ENCODE peak calls at places on chromosomes 1 and 21, in eight cellular contexts. H, I, C, M, V, T, B and D are unnamed samples. For H3K9me3, the result is how much of the 10 kb centered on the place peaks cover.

GRCh38 chr1:78005755-78006154 is 1.0 kb downstream of the DNAJB4 start:
- DNase-seq in I (peak), H (peak), T (no peak), C (peak), B (no peak), M (no peak), V (no peak), D (peak)

GRCh38 chr1:39277876-39278275 is 73.4 kb downstream of the MACF1 start:
- DNase-seq in I (no peak), V (no peak), H (no peak), B (no peak), C (no peak), M (no peak), T (no peak), D (no peak)

GRCh38 chr1:201633811-201634210 is 94.9 kb downstream of the NAV1 start:
- DNase-seq in B (no peak), V (no peak), I (peak), H (no peak), T (no peak), C (no peak), M (no peak), D (no peak)

GRCh38 chr1:198472997-198473396 is 67.5 kb downstream of the ATP6V1G3 start:
- DNase-seq in M (no peak), B (no peak), T (no peak), V (no peak), I (no peak), H (no peak), C (no peak), D (no peak)

GRCh38 chr1:53573931-53574330 is 114.7 kb downstream of the DMRTB1 start:
- DNase-seq in M (peak), H (no peak), I (no peak), B (no peak), C (no peak), V (peak), T (peak), D (no peak)

GRCh38 chr1:147083919-147084272 is 88.4 kb downstream of the PRKAB2 start:
- DNase-seq in V (no peak), M (no peak), C (no peak), B (no peak), H (no peak), I (no peak), T (no peak), D (no peak)

GRCh38 chr1:86906419-86906818 is 7.5 kb downstream of the SELENOF start:
- DNase-seq in C (no peak), V (no peak), M (no peak), B (no peak), H (peak), T (no peak), I (peak), D (no peak)

GRCh38 chr1:170518965-170519364 is 13.0 kb upstream of the GORAB start:
- DNase-seq in H (peak), M (no peak), T (no peak), V (no peak), I (no peak), C (no peak), B (no peak), D (no peak)

DNA sequence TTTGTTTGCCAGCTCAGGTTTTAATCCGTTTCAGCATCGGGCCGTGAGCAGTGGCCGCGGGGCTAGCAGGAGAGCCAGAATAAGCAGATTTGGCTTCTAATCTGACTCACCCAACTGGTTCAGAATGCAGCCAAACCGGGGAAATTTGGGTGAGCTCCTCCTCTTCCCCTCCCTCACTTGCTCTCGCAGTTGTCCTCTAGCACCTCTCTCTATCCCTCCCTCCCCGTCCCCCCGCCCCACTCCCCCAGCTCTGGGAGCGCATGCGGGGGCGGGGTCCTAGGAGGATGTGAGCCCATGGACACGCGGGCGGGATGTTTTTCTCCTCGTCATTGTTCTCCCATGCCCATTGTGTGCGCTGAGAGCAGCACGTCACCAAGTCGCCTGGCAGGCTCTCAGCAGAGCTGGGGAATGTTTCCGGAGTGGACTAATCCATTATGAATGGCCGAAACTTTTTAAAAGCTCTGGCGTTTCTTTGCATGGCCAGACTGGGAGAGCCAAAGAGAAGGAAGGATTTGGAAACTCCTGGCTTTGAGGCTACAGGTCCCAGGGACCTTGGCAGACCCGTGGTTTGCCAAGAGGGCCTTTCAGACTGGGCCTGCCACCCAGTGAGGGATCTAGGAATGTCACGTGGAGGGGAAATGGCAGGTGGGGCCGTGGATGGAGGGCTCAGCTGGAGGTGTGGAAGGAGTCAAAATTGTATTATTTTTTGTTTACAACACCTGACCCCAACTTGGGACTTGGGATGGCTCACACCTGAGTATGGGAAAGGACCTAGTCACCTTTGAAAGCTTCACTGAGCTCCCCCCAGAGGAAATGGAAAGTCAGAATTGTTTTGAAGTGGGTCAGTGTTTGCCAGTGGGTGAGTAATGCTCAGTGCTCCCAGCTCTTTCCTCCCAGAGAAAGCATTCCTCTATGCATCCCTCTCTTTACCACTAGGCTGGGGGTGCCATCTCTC is 39.2 kb downstream of the CDK18 start:
- DNase-seq in T (peak), I (peak), M (peak), V (peak), C (peak), H (peak), B (peak), D (peak)
- H3K4me3 ChIP-seq in T (peak), I (peak), M (peak), V (no peak), C (no peak), H (peak), B (peak), D (peak)

GRCh38 chr21:33954395-33954794 is 38.8 kb upstream of the ATP5PO start:
- DNase-seq in C (no peak), M (no peak), B (no peak), V (no peak), H (no peak), T (no peak), I (no peak), D (no peak)

GRCh38 chr21:33950425-33951079 is 34.9 kb upstream of the ATP5PO start:
- DNase-seq in M (no peak), T (no peak), V (no peak), C (no peak), I (no peak), H (no peak), B (no peak), D (no peak)

GRCh38 chr21:33949516-33950424 is 34.2 kb upstream of the ATP5PO start:
- DNase-seq in B (no peak), V (no peak), T (no peak), H (no peak), I (no peak), C (no peak), M (no peak), D (no peak)

GRCh38 chr21:33948951-33949444 is 33.4 kb upstream of the ATP5PO start:
- DNase-seq in V (no peak), M (no peak), B (no peak), I (no peak), H (no peak), T (no peak), C (no peak), D (no peak)

DNA sequence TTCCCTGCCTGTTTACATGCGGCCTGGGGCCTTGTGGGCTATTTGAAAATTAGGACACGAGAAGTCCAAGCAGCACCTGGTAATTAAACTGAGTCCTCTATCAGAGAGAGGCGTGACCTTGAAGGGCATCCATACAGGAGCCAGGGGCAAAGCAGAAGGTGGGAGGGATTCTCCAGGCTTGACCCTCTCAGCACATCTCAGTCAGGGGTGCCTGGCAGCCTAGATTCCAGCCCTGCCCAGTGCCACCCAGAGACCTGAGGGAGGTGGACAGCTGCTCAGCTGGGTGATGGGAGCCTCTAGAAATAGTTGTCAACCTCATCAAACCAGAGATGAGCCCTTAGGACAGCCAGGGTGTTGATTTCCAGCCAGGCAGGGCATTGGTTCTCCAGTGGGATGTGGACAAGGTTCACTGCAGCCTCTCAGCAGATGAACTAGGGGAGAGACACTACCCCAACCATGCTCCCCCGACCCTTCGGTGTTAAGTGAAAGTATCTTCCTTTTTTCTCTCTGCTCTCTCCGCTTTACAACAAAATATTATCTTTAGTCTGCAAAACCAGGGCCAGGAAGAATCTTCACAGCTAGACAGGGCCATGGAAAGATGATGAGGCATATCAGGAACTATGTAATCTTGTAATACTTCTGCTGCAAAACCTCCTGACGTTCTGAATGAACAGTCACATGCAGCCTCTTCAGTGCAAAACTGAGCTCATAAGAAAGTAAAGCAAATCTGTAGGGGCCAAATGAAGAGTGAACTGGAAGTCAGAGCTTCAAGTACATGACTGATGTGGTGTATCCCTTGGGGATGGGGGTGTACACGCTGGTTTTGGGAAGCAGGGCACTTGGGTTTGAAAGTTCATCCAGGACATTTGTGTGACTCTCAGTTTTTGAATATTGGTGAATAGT is 35.9 kb upstream of the ATP5PO start:
- DNase-seq in V (no peak), M (no peak), C (no peak), I (no peak), T (no peak), H (no peak), B (no peak), D (no peak)
- H3K27ac ChIP-seq in V (no peak), M (no peak), C (no peak), I (peak), T (no peak), H (no peak), B (no peak), D (no peak)

GRCh38 chr21:15751037-15751436 is 21.3 kb downstream of the USP25 start:
- DNase-seq in I (no peak), C (no peak), T (no peak), M (no peak), B (no peak), V (no peak), H (no peak), D (no peak)
- H3K9me3 ChIP-seq in I (under half), C (under half), T (under half), M (under half), B (under half), V (under half), H (under half), D (under half)

GRCh38 chr1:156157506-156157905 is 4.1 kb downstream of the SEMA4A start:
- DNase-seq in B (no peak), C (no peak), M (no peak), T (no peak), H (no peak), V (no peak), I (no peak), D (no peak)
- H3K4me3 ChIP-seq in B (no peak), C (no peak), M (no peak), T (no peak), H (no peak), V (no peak), I (no peak), D (no peak)

DNA sequence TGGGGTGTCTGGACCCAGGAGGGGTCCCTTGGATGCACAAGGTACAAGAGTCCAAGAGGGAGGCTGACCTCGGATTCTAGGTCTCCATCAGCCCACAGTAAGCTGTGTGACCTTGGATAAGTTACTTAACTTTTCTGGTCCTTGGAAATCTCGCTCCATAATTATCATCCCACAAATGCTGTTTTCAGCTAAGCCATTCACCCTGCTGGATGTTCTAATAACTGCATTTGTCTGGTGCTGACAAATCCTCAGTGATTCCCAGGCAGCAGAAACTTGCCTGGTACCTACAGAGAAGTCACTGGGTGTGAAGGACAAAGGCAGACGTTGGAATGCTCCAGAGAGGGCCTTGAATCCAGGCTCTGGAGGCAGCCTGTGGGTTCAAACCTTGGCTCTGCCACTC is 89.7 kb downstream of the IGSF21 start:
- DNase-seq in C (no peak), T (no peak), H (no peak), I (no peak), B (no peak), M (no peak), V (no peak), D (no peak)
- H3K27ac ChIP-seq in C (no peak), T (no peak), H (no peak), I (no peak), B (no peak), M (no peak), V (no peak), D (no peak)

GRCh38 chr1:75062111-75062510 is 72.1 kb upstream of the LHX8 start:
- DNase-seq in V (no peak), C (no peak), M (no peak), B (no peak), H (no peak), T (no peak), I (no peak), D (no peak)

GRCh38 chr1:75053207-75053606 is 81.0 kb upstream of the LHX8 start:
- DNase-seq in M (no peak), I (no peak), B (no peak), T (no peak), H (peak), C (no peak), V (no peak), D (no peak)

DNA sequence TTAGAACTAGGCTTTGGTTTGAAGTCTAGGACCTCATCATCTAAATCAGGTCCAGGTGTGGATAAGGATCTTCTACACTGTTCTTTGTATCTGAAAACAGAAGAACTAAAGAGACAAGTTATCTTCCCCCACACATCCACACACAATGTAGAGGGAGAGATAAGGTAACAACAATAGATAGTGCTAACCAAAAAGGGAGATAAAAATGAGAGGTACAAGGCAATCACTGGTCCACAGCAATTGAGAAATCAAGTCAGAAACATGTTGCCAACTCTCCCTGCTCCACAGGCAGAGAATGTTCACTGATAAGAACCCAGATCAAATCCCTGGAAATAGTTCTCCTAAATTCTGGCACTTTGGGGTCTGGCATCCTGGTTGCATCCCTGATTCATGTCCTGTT is 75.8 kb upstream of the LHX8 start:
- DNase-seq in M (no peak), C (no peak), I (no peak), T (no peak), H (no peak), B (no peak), V (no peak), D (no peak)
- H3K9me3 ChIP-seq in M (under half), C (under half), I (under half), T (under half), H (under half), B (under half), V (under half), D (under half)